ENCODE peak calls at places on chromosomes 1 and 21, in four cellular contexts. U is GM12878, Z is K562, I is HepG2. F is an unnamed sample.

GRCh38 chr21:18529253-18529652 is 125.7 kb upstream of the TMPRSS15 start:
- DNase-seq in U (no peak), Z (no peak), I (no peak), F (no peak)

GRCh38 chr1:85343612-85344255 is 67.3 kb upstream of the BCL10 start:
- DNase-seq in U (no peak), Z (no peak), I (peak; percentile 66), F (no peak)

GRCh38 chr1:173052681-173053196 is 2.0 kb upstream of the TNFSF18 start:
- DNase-seq in U (no peak), Z (no peak), I (no peak), F (no peak)

GRCh38 chr1:1672181-1672965 is 13.6 kb upstream of the CDK11B start:
- DNase-seq in U (no peak), Z (no peak), I (no peak), F (no peak)

GRCh38 chr1:5975133-5975880 is 16.9 kb downstream of the NPHP4 start:
- DNase-seq in U (no peak), Z (peak; percentile 29), I (peak; percentile 49), F (peak; percentile 63)

GRCh38 chr1:209516771-209517471 is 66.6 kb upstream of the CAMK1G start:
- DNase-seq in U (no peak), Z (peak; percentile 7), I (no peak), F (peak; percentile 48)

GRCh38 chr1:160367934-160368923 is 1.4 kb downstream of the NHLH1 start:
- DNase-seq in U (no peak), Z (peak; percentile 79), I (no peak), F (no peak)

GRCh38 chr1:8421721-8422120 is 103.8 kb downstream of the SLC45A1 start:
- DNase-seq in U (no peak), Z (no peak), I (no peak), F (no peak)

GRCh38 chr1:46367072-46367471 is 26.5 kb downstream of the NSUN4 start:
- DNase-seq in U (no peak), Z (no peak), I (no peak), F (no peak)

GRCh38 chr21:29521872-29522271 is 223.2 kb downstream of the BACH1 start:
- DNase-seq in U (no peak), Z (no peak), I (no peak), F (no peak)

GRCh38 chr21:31927872-31928476 is 55.2 kb downstream of the HUNK start:
- DNase-seq in U (no peak), Z (no peak), I (no peak), F (no peak)

GRCh38 chr1:97392701-97393100 is 528.1 kb downstream of the DPYD start:
- DNase-seq in U (no peak), Z (no peak), I (no peak), F (no peak)

GRCh38 chr1:25017436-25018109 is 87.5 kb upstream of the RUNX3 start:
- DNase-seq in U (no peak), Z (no peak), I (peak; percentile 36), F (no peak)

GRCh38 chr21:45011911-45012660 is 62.3 kb upstream of the ADARB1 start:
- DNase-seq in U (no peak), Z (no peak), I (peak; percentile 95), F (peak; percentile 62)

GRCh38 chr1:66439028-66439427 is 94.9 kb upstream of the SGIP1 start:
- DNase-seq in U (peak; percentile 27), Z (no peak), I (no peak), F (no peak)

GRCh38 chr1:219771039-219771438 is 157.3 kb downstream of the SLC30A10 start:
- DNase-seq in U (no peak), Z (no peak), I (peak; percentile 37), F (no peak)

GRCh38 chr21:29145354-29145782 is 14.9 kb downstream of the MAP3K7CL start:
- DNase-seq in U (no peak), Z (peak; percentile 13), I (peak; percentile 6), F (no peak)

GRCh38 chr1:20322825-20323612 is 32.3 kb downstream of the VWA5B1 start:
- DNase-seq in U (no peak), Z (no peak), I (no peak), F (no peak)

GRCh38 chr1:149978547-149979023 is 31.9 kb downstream of the OTUD7B start:
- DNase-seq in U (no peak), Z (peak; percentile 13), I (peak; percentile 86), F (no peak)

GRCh38 chr1:147890177-147890790 is 12.3 kb upstream of the GJA8 start:
- DNase-seq in U (no peak), Z (peak; percentile 83), I (peak; percentile 30), F (peak; percentile 92)

GRCh38 chr1:64948905-64949833 is 17.2 kb downstream of the JAK1 start:
- DNase-seq in U (no peak), Z (peak; percentile 40), I (no peak), F (no peak)

GRCh38 chr21:27646691-27647090 is 679.8 kb upstream of the ADAMTS5 start:
- DNase-seq in U (no peak), Z (no peak), I (no peak), F (no peak)

GRCh38 chr21:17370750-17371325 is 142.0 kb upstream of the CXADR start:
- DNase-seq in U (no peak), Z (no peak), I (no peak), F (no peak)

GRCh38 chr1:185973645-185974044 is 239.5 kb downstream of the HMCN1 start:
- DNase-seq in U (no peak), Z (no peak), I (no peak), F (no peak)

GRCh38 chr1:247387500-247387899 is 28.5 kb upstream of the NLRP3 start:
- DNase-seq in U (no peak), Z (no peak), I (no peak), F (no peak)

GRCh38 chr21:34989337-34990151 is 59.6 kb downstream of the RUNX1 start:
- DNase-seq in U (no peak), Z (no peak), I (no peak), F (no peak)

DNA sequence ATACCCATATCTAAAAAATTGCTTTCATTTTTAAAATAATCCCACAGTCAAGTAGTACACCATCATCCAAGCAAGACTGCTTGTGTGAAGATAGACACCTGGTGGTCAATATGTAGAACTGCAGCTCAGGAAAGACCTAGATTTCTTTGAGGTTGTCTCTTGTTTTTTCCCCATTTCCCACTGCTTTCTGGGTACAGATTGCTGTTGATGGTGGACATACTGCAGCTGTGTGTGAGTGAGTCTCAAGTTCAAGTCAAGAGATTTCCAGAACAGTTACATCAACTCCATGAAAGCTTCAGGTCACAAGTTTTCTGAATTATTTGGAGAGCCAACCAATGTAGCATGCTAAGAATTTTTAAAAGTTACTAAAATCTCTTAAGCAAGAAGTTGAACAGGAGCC is 306.4 kb downstream of the DUSP10 start:
- DNase-seq in U (no peak), Z (peak; percentile 42), I (peak; percentile 17), F (no peak)
- TF ChIP-seq TCF7 in U (no peak), Z (no peak), I (no peak), F (no peak)

DNA sequence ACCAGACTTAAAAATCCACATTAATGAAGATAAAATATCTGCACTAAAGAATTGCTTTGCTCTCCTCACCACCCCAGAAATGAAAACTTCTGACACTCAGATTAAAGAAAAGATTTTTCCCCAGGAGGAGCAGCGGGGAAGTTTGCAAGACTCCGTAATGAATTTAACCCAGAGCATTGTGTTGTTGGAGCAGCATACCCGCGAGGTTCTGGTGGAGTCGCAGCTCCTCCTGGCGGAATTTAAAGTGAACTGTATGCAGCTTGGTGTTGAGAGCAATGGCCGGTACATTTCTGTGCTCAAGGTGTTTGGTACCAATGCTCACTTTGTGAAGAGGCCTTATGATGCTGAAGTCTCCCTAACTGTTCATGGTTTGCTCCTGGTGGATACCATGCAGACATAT is 46.4 kb downstream of the VPS13D start:
- DNase-seq in U (no peak), Z (peak; percentile 80), I (peak; percentile 32), F (peak; percentile 62)
- TF ChIP-seq TCF7 in U (no peak), Z (no peak), I (no peak), F (no peak)

GRCh38 chr21:33406493-33406892 is 3.3 kb downstream of the IFNGR2 start:
- DNase-seq in U (no peak), Z (no peak), I (no peak), F (no peak)
- TF ChIP-seq TCF7 in U (no peak), Z (no peak), I (no peak), F (no peak)

DNA sequence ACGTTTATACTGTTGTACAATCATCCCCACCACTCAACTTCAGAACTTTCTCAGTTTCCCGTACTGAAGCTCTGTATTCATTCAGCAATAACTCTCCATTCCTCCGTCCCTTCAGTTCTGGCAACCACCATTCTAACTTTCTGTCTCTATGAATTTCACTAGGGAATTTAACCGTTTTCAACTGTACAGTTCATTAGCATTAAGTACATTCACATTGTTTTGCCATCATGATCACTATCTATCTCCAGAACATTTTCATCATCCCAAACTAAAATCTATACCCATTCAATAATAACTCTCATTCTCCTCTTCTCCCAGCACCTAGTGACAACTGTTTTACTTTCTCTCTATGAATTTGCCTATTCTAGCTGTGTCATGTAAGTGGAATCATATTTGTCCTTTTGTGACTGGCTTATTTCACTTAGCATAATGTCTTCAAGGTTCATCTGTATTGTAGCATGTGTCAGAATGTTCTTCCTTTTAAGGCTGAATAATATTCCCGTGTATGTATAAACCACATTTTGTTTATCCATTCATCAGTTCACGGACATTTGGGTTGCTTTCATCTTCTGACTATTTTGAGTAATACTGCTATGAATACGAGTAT is 75.0 kb downstream of the CEP350 start:
- DNase-seq in U (no peak), Z (no peak), I (no peak), F (no peak)
- TF ChIP-seq TCF7 in U (no peak), Z (no peak), I (no peak), F (no peak)

DNA sequence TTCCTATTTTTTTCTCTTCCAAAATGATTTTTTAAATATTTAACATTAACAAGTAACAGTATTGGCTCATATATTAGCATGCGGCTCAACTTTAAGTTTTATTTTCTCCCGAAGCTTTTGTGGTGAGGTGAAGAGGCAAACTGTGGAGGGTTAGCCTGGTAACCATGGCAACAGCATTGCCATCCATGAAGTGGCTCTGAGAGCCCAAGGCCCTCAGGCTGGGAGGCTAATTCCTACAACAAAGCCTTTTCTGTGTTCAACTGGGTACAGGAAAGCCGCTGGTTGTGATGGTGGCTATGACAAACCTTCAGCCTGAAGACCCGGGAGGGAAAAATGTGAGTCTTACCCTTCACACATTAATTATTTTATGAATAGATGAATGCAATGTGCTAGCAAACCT is 56.6 kb upstream of the B3GALT5 start:
- DNase-seq in U (no peak), Z (no peak), I (no peak), F (peak; percentile 38)
- TF ChIP-seq TCF7 in U (no peak), Z (no peak), I (no peak), F (no peak)

F was measured in WTC11.